ENCODE peak calls at places on chromosomes 16 and 17, in nine cellular contexts. P is A549, O is ovary, Y is SK-N-SH, L is upper lobe of left lung, T is K562, S is tibial nerve, M is suprapubic skin, N is stomach. C is an unnamed sample.

GRCh38 chr16:53052519-53053501 is at the start of gene CHD9NB:
- DNase-seq in P (peak), O (no peak), Y (peak), L (peak), T (peak), S (no peak), M (no peak), N (no peak), C (peak)

GRCh38 chr17:42660692-42661345 is 1.7 kb downstream of the TUBG2 start:
- DNase-seq in P (peak), O (no peak), Y (no peak), L (no peak), T (peak), S (no peak), M (no peak), N (no peak), C (peak)

GRCh38 chr16:12426122-12426521 is 377.6 kb downstream of the CPPED1 start:
- DNase-seq in P (no peak), O (no peak), Y (peak), L (no peak), T (peak), S (no peak), M (no peak), N (no peak), C (no peak)

GRCh38 chr17:38464723-38465419 is 36.6 kb downstream of the ARHGAP23 start:
- DNase-seq in P (peak), O (peak), Y (peak), L (peak), T (peak), S (peak), M (peak), N (peak), C (peak)

GRCh38 chr16:30541502-30542329 is 7.1 kb upstream of the ZNF747 start:
- DNase-seq in P (no peak), O (no peak), Y (no peak), L (no peak), T (peak), S (no peak), M (no peak), N (peak), C (peak)

GRCh38 chr16:56201030-56201429 is 9.7 kb downstream of the GNAO1 start:
- DNase-seq in P (no peak), O (no peak), Y (no peak), L (no peak), T (no peak), S (no peak), M (no peak), N (no peak), C (no peak)

GRCh38 chr16:11500720-11501346 is 85.9 kb downstream of the LITAF start:
- DNase-seq in P (no peak), O (no peak), Y (no peak), L (no peak), T (no peak), S (no peak), M (peak), N (no peak), C (no peak)

GRCh38 chr17:55264273-55264639 is 504 bp upstream of the HLF start:
- DNase-seq in P (no peak), O (peak), Y (peak), L (no peak), T (no peak), S (no peak), M (no peak), N (no peak), C (no peak)

GRCh38 chr16:11587643-11588247 is 1.0 kb upstream of the LITAF start:
- DNase-seq in P (no peak), O (no peak), Y (peak), L (no peak), T (no peak), S (no peak), M (no peak), N (no peak), C (no peak)

GRCh38 chr17:68587847-68588246 is 13.3 kb downstream of the FAM20A start:
- DNase-seq in P (no peak), O (no peak), Y (no peak), L (no peak), T (no peak), S (no peak), M (no peak), N (no peak), C (no peak)

GRCh38 chr16:11319529-11320146 is 25.6 kb upstream of the RMI2 start:
- DNase-seq in P (no peak), O (no peak), Y (peak), L (no peak), T (no peak), S (no peak), M (no peak), N (peak), C (no peak)

GRCh38 chr17:4163951-4164350 is 21.0 kb downstream of the CYB5D2 start:
- DNase-seq in P (peak), O (peak), Y (no peak), L (no peak), T (peak), S (no peak), M (no peak), N (no peak), C (no peak)

GRCh38 chr17:47905221-47905733 is 9.2 kb downstream of the SP2 start:
- DNase-seq in P (no peak), O (peak), Y (no peak), L (peak), T (no peak), S (peak), M (no peak), N (peak), C (peak)

GRCh38 chr17:40622509-40622928 is 25.1 kb downstream of the SMARCE1 start:
- DNase-seq in P (no peak), O (no peak), Y (no peak), L (no peak), T (no peak), S (no peak), M (no peak), N (no peak), C (no peak)

GRCh38 chr17:79392598-79392997 is 218.3 kb downstream of the RBFOX3 start:
- DNase-seq in P (no peak), O (no peak), Y (no peak), L (no peak), T (no peak), S (no peak), M (no peak), N (no peak), C (no peak)

GRCh38 chr17:10062757-10063385 is 135.5 kb downstream of the GAS7 start:
- DNase-seq in P (no peak), O (no peak), Y (no peak), L (peak), T (no peak), S (no peak), M (no peak), N (no peak), C (no peak)

GRCh38 chr17:42130310-42130936 is 7.8 kb downstream of the HSPB9 start:
- DNase-seq in P (no peak), O (no peak), Y (no peak), L (no peak), T (no peak), S (no peak), M (no peak), N (no peak), C (no peak)

GRCh38 chr17:57612202-57613071 is 132.7 kb downstream of the CCDC182 start:
- DNase-seq in P (no peak), O (no peak), Y (no peak), L (peak), T (peak), S (no peak), M (peak), N (no peak), C (no peak)

GRCh38 chr16:70527315-70527996 is 3.8 kb downstream of the SF3B3 start:
- DNase-seq in P (no peak), O (no peak), Y (no peak), L (no peak), T (no peak), S (no peak), M (no peak), N (no peak), C (no peak)

GRCh38 chr16:82888616-82889015 is 261.8 kb downstream of the CDH13 start:
- DNase-seq in P (no peak), O (no peak), Y (no peak), L (no peak), T (no peak), S (no peak), M (no peak), N (no peak), C (no peak)

GRCh38 chr17:8726951-8727555 is 17.6 kb downstream of the CCDC42 start:
- DNase-seq in P (no peak), O (no peak), Y (peak), L (no peak), T (no peak), S (no peak), M (peak), N (no peak), C (no peak)

GRCh38 chr17:7932483-7932891 is 481 bp downstream of the CNTROB start:
- DNase-seq in P (peak), O (peak), Y (peak), L (peak), T (peak), S (no peak), M (no peak), N (no peak), C (peak)

GRCh38 chr17:61579961-61580360 is 11.1 kb downstream of the NACA2 start:
- DNase-seq in P (no peak), O (no peak), Y (no peak), L (no peak), T (peak), S (no peak), M (no peak), N (no peak), C (no peak)

GRCh38 chr17:20300399-20301037 is 166.8 kb downstream of the LGALS9B start:
- DNase-seq in P (no peak), O (peak), Y (no peak), L (no peak), T (no peak), S (no peak), M (no peak), N (no peak), C (no peak)

GRCh38 chr16:82653550-82654511 is 27.1 kb downstream of the CDH13 start:
- DNase-seq in P (peak), O (no peak), Y (no peak), L (no peak), T (peak), S (no peak), M (no peak), N (no peak), C (no peak)

GRCh38 chr17:78392295-78392694 is 13.8 kb downstream of the PGS1 start:
- DNase-seq in P (no peak), O (no peak), Y (no peak), L (no peak), T (no peak), S (no peak), M (no peak), N (no peak), C (no peak)

GRCh38 chr16:10663146-10663545 is 31.6 kb downstream of the TEKT5 start:
- DNase-seq in P (no peak), O (no peak), Y (no peak), L (no peak), T (no peak), S (no peak), M (no peak), N (no peak), C (no peak)

GRCh38 chr16:65414284-65414984 is 292.6 kb upstream of the CDH11 start:
- DNase-seq in P (no peak), O (no peak), Y (peak), L (no peak), T (no peak), S (no peak), M (no peak), N (no peak), C (no peak)

GRCh38 chr16:9909072-9909471 is 273.2 kb downstream of the GRIN2A start:
- DNase-seq in P (no peak), O (no peak), Y (no peak), L (no peak), T (no peak), S (no peak), M (no peak), N (no peak), C (no peak)

GRCh38 chr17:77457572-77458201 is 316.9 kb downstream of the SEC14L1 start:
- DNase-seq in P (no peak), O (no peak), Y (no peak), L (no peak), T (no peak), S (no peak), M (no peak), N (no peak), C (no peak)

GRCh38 chr16:66953462-66954096 is 7.5 kb upstream of the CES3 start:
- DNase-seq in P (no peak), O (no peak), Y (no peak), L (no peak), T (no peak), S (no peak), M (no peak), N (peak), C (peak)

GRCh38 chr17:1264196-1264595 is 6.0 kb upstream of the BHLHA9 start:
- DNase-seq in P (no peak), O (no peak), Y (no peak), L (no peak), T (peak), S (no peak), M (no peak), N (no peak), C (no peak)

GRCh38 chr17:82551779-82552457 is 32.4 kb downstream of the FOXK2 start:
- DNase-seq in P (peak), O (peak), Y (peak), L (peak), T (peak), S (peak), M (peak), N (peak), C (peak)

GRCh38 chr16:84830765-84831384 is 11.1 kb downstream of the CRISPLD2 start:
- DNase-seq in P (no peak), O (peak), Y (no peak), L (no peak), T (no peak), S (no peak), M (no peak), N (no peak), C (no peak)

GRCh38 chr16:84834403-84834772 is 14.6 kb downstream of the CRISPLD2 start:
- DNase-seq in P (no peak), O (peak), Y (peak), L (no peak), T (no peak), S (no peak), M (no peak), N (no peak), C (no peak)

GRCh38 chr16:84833142-84833495 is 13.3 kb downstream of the CRISPLD2 start:
- DNase-seq in P (no peak), O (no peak), Y (no peak), L (no peak), T (no peak), S (no peak), M (no peak), N (no peak), C (no peak)

GRCh38 chr16:84833542-84834402 is 14.0 kb downstream of the CRISPLD2 start:
- DNase-seq in P (no peak), O (peak), Y (no peak), L (no peak), T (no peak), S (no peak), M (no peak), N (no peak), C (no peak)

GRCh38 chr16:84832488-84833141 is 12.8 kb downstream of the CRISPLD2 start:
- DNase-seq in P (no peak), O (peak), Y (no peak), L (peak), T (no peak), S (peak), M (peak), N (peak), C (peak)
- TF ChIP-seq EP300 in P (no peak), O (peak), Y (no peak), L (peak), T (no peak), S (peak), M (peak), N (peak), C (peak)

GRCh38 chr16:85173981-85174751 is 61.9 kb upstream of the CIBAR2 start:
- DNase-seq in P (peak), O (peak), Y (peak), L (no peak), T (peak), S (no peak), M (no peak), N (peak), C (peak)
- TF ChIP-seq EP300 in P (no peak), O (no peak), Y (peak), L (no peak), T (no peak), S (no peak), M (no peak), N (no peak), C (no peak)

GRCh38 chr17:12769981-12770380 is 19.3 kb upstream of the ARHGAP44 start:
- DNase-seq in P (no peak), O (no peak), Y (no peak), L (no peak), T (no peak), S (no peak), M (no peak), N (no peak), C (no peak)
- TF ChIP-seq EP300 in P (no peak), O (no peak), Y (no peak), L (no peak), T (no peak), S (no peak), M (no peak), N (no peak), C (no peak)

DNA sequence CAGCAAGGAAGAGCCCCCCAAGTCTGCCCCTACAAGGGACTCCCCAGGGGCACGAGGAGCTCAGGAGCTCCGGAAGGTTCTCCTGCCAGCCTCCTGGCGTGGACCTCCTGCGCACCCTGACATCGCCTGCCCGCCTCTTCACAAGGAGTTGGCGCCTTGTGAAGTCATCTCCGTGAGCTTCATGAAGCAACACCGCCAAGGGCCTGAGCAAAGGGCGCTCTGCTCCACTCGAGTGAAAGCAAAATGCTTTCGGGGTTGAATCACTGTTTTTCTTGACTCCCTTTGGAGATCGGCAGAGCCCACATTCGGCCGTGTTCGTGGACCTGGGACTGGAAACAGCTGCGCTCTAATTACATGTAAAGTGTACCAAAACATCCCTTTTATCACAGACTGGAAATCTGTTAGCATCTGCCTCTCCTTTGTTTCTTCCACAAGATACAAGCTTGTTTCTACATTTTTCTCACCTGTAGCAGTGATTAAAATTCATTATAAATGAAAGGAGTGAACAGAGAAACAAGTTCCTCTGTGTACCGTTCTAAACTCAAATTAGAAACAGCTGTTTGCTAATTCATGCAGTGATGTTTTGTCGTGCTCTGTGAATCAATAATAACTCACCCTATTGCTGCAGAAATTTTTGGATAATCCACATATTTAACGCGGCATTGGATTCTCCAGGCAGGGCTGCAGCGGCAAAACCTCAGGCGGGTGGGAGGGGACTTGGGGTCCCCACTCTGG is 203.3 kb downstream of the ZNF423 start:
- DNase-seq in P (no peak), O (peak), Y (no peak), L (no peak), T (no peak), S (peak), M (no peak), N (no peak), C (no peak)
- TF ChIP-seq EP300 in P (no peak), O (no peak), Y (no peak), L (no peak), T (no peak), S (no peak), M (no peak), N (no peak), C (no peak)

GRCh38 chr17:46811978-46812583 is 6.4 kb downstream of the WNT3 start:
- DNase-seq in P (no peak), O (no peak), Y (no peak), L (no peak), T (peak), S (no peak), M (no peak), N (no peak), C (no peak)
- TF ChIP-seq EP300 in P (no peak), O (no peak), Y (no peak), L (no peak), T (no peak), S (no peak), M (no peak), N (no peak), C (no peak)

C was measured in transverse colon.